ENCODE peak calls at places on chromosomes 12 and 14, in four cellular contexts. A, B, Y and G are unnamed samples.
A peak's percentile ranks its signal among the peaks of the same experiment; 100 is the strongest.

GRCh38 chr12:51449569-51450246 is 25.1 kb downstream of the SLC4A8 start:
- DNase-seq in A (no peak), B (no peak), Y (no peak), G (no peak)

GRCh38 chr14:76708028-76708427 is 53.2 kb upstream of the VASH1 start:
- DNase-seq in A (no peak), B (no peak), Y (no peak), G (no peak)

GRCh38 chr12:16012086-16012485 is 101.0 kb downstream of the DERA start:
- DNase-seq in A (peak; percentile 65), B (no peak), Y (no peak), G (no peak)

GRCh38 chr12:81998761-81999378 is 239.7 kb upstream of the PPFIA2 start:
- DNase-seq in A (no peak), B (no peak), Y (no peak), G (no peak)

GRCh38 chr12:7130791-7131501 is 775 bp downstream of the CLSTN3 start:
- DNase-seq in A (peak; percentile 83), B (peak; percentile 45), Y (peak; percentile 60), G (peak; percentile 88)

GRCh38 chr14:75234173-75234855 is 44.3 kb upstream of the FOS start:
- DNase-seq in A (no peak), B (no peak), Y (no peak), G (no peak)

GRCh38 chr14:96082420-96083300 is 43.5 kb downstream of the C14orf132 start:
- DNase-seq in A (peak; percentile 42), B (no peak), Y (no peak), G (no peak)

GRCh38 chr12:49903700-49904423 is at the start of gene FAIM2:
- DNase-seq in A (no peak), B (peak; percentile 33), Y (peak; percentile 51), G (peak; percentile 85)